ENCODE peak calls at places on chromosomes 6 and 20, in seven cellular contexts. J is heart left ventricle, X is thyroid gland, T is activated B cell treated with CpG ODN at 0.5 μM for 24 hours, B is breast epithelium, C is fibroblast of pulmonary artery, S is stomach. U is an unnamed sample.

GRCh38 chr6:119791746-119792145 is 442.2 kb upstream of the MAN1A1 start:
- DNase-seq in J (no peak), X (no peak), T (no peak), B (no peak), C (no peak), S (no peak), U (no peak)

GRCh38 chr6:27505209-27506027 is 32.5 kb upstream of the ZNF184 start:
- DNase-seq in J (no peak), X (peak; percentile 34), T (no peak), B (peak; percentile 81), C (peak; percentile 48), S (no peak), U (no peak)

GRCh38 chr6:128139519-128139918 is 238.7 kb upstream of the THEMIS start:
- DNase-seq in J (no peak), X (no peak), T (no peak), B (no peak), C (peak; percentile 58), S (no peak), U (no peak)

GRCh38 chr20:57682184-57683038 is 27.4 kb downstream of the PMEPA1 start:
- DNase-seq in J (no peak), X (no peak), T (no peak), B (no peak), C (no peak), S (no peak), U (no peak)

GRCh38 chr6:128333581-128334223 is 186.7 kb downstream of the PTPRK start:
- DNase-seq in J (no peak), X (no peak), T (no peak), B (no peak), C (no peak), S (no peak), U (no peak)

GRCh38 chr20:58447733-58448391 is 58.8 kb downstream of the VAPB start:
- DNase-seq in J (peak; percentile 42), X (peak; percentile 74), T (no peak), B (no peak), C (peak; percentile 73), S (peak; percentile 52), U (no peak)

GRCh38 chr20:58309607-58310290 is at the start of gene RAB22A:
- DNase-seq in J (peak; percentile 88), X (peak; percentile 77), T (peak; percentile 85), B (peak; percentile 61), C (peak; percentile 85), S (peak; percentile 90), U (peak; percentile 87)

GRCh38 chr20:54133434-54134427 is 40.1 kb downstream of the CYP24A1 start:
- DNase-seq in J (no peak), X (peak; percentile 25), T (no peak), B (peak; percentile 34), C (peak; percentile 40), S (no peak), U (no peak)

GRCh38 chr6:85580104-85580877 is 13.4 kb downstream of the SNX14 start:
- DNase-seq in J (no peak), X (no peak), T (no peak), B (no peak), C (no peak), S (peak; percentile 45), U (no peak)

GRCh38 chr20:32035398-32035852 is 16.6 kb upstream of the HCK start:
- DNase-seq in J (no peak), X (no peak), T (no peak), B (no peak), C (no peak), S (no peak), U (no peak)

GRCh38 chr20:32036716-32037355 is 15.2 kb upstream of the HCK start:
- DNase-seq in J (no peak), X (no peak), T (no peak), B (no peak), C (peak; percentile 25), S (no peak), U (no peak)

GRCh38 chr20:32036252-32036651 is 15.8 kb upstream of the HCK start:
- DNase-seq in J (no peak), X (no peak), T (no peak), B (no peak), C (no peak), S (no peak), U (no peak)

GRCh38 chr20:32037929-32038328 is 14.1 kb upstream of the HCK start:
- DNase-seq in J (no peak), X (no peak), T (no peak), B (no peak), C (peak; percentile 49), S (no peak), U (no peak)

DNA sequence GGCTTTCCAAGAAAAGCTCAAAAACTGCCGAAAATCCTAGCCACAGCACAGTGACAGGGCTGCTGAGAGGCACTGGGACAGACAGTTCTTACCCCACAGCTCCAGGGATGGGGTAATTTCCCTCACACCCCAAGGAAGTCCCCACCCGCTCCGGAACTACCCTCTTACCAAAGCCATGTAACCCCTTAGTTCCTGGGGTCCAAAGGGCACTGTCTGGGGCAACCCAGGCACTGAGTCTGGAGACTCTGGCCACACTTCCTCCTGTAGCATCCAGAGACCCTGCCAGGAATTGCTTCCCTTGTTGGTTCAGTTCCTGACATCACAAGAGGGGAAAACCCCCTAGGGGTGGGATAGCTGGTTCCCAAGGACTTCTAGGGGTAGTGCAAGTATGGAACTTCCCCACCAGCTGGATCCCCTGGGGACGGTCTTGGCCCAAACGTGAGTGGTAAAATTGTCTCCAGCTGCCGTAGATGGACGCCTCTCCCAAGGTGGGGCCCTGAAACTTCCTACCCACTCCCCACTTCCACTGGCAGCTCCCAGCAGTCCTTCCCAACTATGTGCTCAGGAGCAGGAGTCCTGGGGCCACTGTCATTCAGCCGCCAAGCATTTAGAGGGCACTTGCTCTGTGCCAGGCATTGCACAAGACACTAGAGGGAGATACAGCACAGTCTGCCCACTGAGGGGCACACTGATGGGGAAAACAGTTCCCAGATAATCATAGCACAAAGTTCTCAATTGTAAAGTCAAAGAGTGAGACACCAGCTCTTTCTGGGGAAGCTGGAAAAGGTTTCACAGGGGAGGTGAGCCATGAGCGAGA is 17.3 kb upstream of the HCK start:
- DNase-seq in J (no peak), X (no peak), T (no peak), B (no peak), C (no peak), S (no peak), U (no peak)
- TF ChIP-seq CTCF in J (no peak), X (no peak), T (no peak), B (no peak), C (no peak), S (no peak), U (no peak)

GRCh38 chr20:42027746-42028268 is 409.6 kb upstream of the CHD6 start:
- DNase-seq in J (no peak), X (no peak), T (no peak), B (no peak), C (no peak), S (no peak), U (no peak)
- TF ChIP-seq CTCF in J (no peak), X (no peak), T (no peak), B (no peak), C (no peak), S (no peak), U (no peak)

DNA sequence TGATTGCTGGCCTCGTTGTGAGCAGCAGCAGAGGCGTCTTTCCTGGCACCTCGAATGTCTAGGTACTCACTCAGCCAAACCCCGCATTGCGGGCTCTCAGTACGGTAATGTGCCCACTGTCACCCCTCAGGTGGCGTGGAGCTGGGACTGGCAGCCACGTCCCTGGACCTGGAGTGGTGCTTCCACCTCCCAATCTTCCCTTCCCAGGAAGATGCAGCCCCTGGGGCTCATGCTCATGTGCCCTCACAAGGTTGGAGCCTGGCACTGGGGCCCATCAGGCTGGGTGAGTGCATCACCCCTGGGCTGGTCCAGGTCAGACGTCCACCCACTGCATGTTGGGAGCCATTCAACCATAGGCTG is 75.7 kb downstream of the TCP11 start:
- DNase-seq in J (no peak), X (no peak), T (no peak), B (no peak), C (no peak), S (no peak), U (no peak)
- TF ChIP-seq CTCF in J (no peak), X (no peak), T (no peak), B (no peak), C (no peak), S (no peak), U (no peak)

GRCh38 chr6:114739656-114740055 is 396.8 kb upstream of the HS3ST5 start:
- DNase-seq in J (peak; percentile 7), X (no peak), T (no peak), B (no peak), C (no peak), S (no peak), U (no peak)

GRCh38 chr6:114733596-114733995 is 390.8 kb upstream of the HS3ST5 start:
- DNase-seq in J (no peak), X (no peak), T (no peak), B (no peak), C (no peak), S (no peak), U (no peak)

GRCh38 chr6:114740547-114740946 is 397.7 kb upstream of the HS3ST5 start:
- DNase-seq in J (peak; percentile 30), X (no peak), T (no peak), B (no peak), C (no peak), S (no peak), U (no peak)

GRCh38 chr6:114735118-114735730 is 392.4 kb upstream of the HS3ST5 start:
- DNase-seq in J (no peak), X (no peak), T (no peak), B (no peak), C (no peak), S (no peak), U (no peak)
- TF ChIP-seq CTCF in J (no peak), X (no peak), T (no peak), B (no peak), C (no peak), S (no peak), U (no peak)